ENCODE peak calls at places on chromosomes 1 and 21, in ten cellular contexts. K is tibial nerve, S is HCT116, N is heart left ventricle, U is uterus, L is gastrocnemius medialis, X is A549, P is adrenal gland, E is ovary, F is suprapubic skin. Z is an unnamed sample.
A peak's percentile ranks its signal among the peaks of the same experiment; 100 is the strongest.

GRCh38 chr1:89363196-89363595 is 663 bp upstream of the GBP6 start:
- DNase-seq in P (no peak), F (no peak), X (no peak), U (no peak), S (no peak), N (no peak), L (no peak), K (no peak), E (no peak), Z (no peak)

GRCh38 chr1:151523331-151523730 is 12.1 kb downstream of the CGN start:
- DNase-seq in N (no peak), S (no peak), F (no peak), P (no peak), X (no peak), L (no peak), U (no peak), K (no peak), E (no peak), Z (no peak)

GRCh38 chr21:27314096-27314495 is 347.2 kb upstream of the ADAMTS5 start:
- DNase-seq in N (no peak), E (no peak), L (no peak), X (no peak), P (no peak), S (no peak), U (no peak), F (no peak), K (no peak), Z (no peak)

GRCh38 chr21:25735895-25736597 is 1.3 kb downstream of the GABPA start:
- DNase-seq in P (no peak), L (no peak), S (no peak), U (no peak), N (no peak), E (no peak), X (no peak), K (no peak), F (no peak), Z (no peak)

GRCh38 chr1:145985129-145985501 is 11.3 kb downstream of the TXNIP start:
- DNase-seq in E (no peak), L (peak; percentile 58), X (no peak), P (no peak), U (peak; percentile 27), S (no peak), N (no peak), F (peak; percentile 71), K (no peak), Z (no peak)

GRCh38 chr1:208234721-208235120 is 9.5 kb downstream of the PLXNA2 start:
- DNase-seq in S (no peak), F (peak; percentile 39), X (no peak), L (peak; percentile 59), K (no peak), N (no peak), P (no peak), E (no peak), U (no peak), Z (no peak)

GRCh38 chr1:91732291-91732953 is 153.5 kb downstream of the TGFBR3 start:
- DNase-seq in E (no peak), S (peak; percentile 66), L (peak; percentile 52), U (peak; percentile 57), F (no peak), P (peak; percentile 68), X (peak; percentile 47), K (no peak), N (no peak), Z (no peak)

GRCh38 chr1:56915960-56916359 is 49.9 kb downstream of the C8B start:
- DNase-seq in S (no peak), U (no peak), P (no peak), X (no peak), N (no peak), L (no peak), K (no peak), F (no peak), E (no peak), Z (no peak)

GRCh38 chr1:27668121-27668807 is 3.7 kb downstream of the IFI6 start:
- DNase-seq in N (no peak), P (no peak), X (no peak), S (no peak), F (no peak), K (no peak), U (no peak), L (no peak), E (no peak), Z (peak; percentile 82)

GRCh38 chr1:27672750-27673112 is 739 bp upstream of the IFI6 start:
- DNase-seq in L (no peak), X (no peak), P (no peak), K (no peak), N (no peak), S (no peak), U (no peak), E (no peak), F (no peak), Z (no peak)

GRCh38 chr1:27668808-27669723 is 2.9 kb downstream of the IFI6 start:
- DNase-seq in E (peak; percentile 84), F (no peak), U (peak; percentile 78), X (peak; percentile 55), L (peak; percentile 62), S (no peak), K (peak; percentile 77), N (peak; percentile 66), P (peak; percentile 80), Z (no peak)

GRCh38 chr1:27669876-27670275 is 2.1 kb downstream of the IFI6 start:
- DNase-seq in N (no peak), U (no peak), F (no peak), S (no peak), P (no peak), E (no peak), L (no peak), K (no peak), X (no peak), Z (no peak)

DNA sequence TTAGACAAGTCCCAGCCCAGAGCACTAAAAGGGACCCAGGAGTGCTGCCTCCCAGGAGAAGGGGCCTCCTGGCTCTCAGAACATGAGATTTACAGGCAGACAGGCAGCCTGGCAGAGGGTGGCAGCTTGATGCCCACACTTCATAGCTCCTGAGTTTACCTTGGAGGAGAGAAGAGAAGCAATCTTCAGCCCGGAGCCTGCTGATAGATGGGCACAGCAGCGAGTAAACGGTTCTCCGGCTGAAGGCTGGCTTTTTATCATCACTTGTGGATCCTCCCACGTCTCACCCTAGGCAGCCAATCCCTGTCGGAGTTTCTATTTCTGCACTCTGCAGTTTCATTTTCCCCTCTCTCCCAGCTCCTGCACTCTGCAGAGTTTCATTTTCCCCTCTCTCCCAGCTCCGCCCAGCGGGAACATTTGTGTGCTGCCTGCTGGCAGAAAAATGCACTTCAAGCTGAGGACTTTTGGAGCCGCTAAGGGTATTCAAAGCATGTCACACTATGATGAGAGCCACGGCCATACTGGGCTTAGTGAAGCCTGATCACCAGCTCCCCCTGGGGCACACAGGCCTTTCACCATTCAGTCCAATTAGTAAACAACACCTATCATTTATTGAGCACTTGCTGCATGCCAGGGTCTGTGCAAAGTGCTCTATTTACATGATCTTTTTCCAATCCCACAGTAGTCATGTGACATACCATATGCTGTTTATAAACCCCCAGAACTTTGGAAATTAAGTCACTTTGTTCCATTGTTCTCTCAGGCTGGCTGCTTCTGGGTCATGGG is at the start of gene IFI6:
- DNase-seq in K (peak; percentile 80), F (peak; percentile 89), L (peak; percentile 80), P (peak; percentile 92), N (peak; percentile 91), S (peak; percentile 79), X (peak; percentile 88), U (peak; percentile 84), E (peak; percentile 80), Z (peak; percentile 86)
- TF ChIP-seq POLR2A in K (peak; percentile 64), F (no peak), L (peak; percentile 73), P (peak; percentile 51), N (peak; percentile 61), S (peak; percentile 61), X (peak; percentile 20), U (peak; percentile 52), E (no peak), Z (no peak)

GRCh38 chr1:46480959-46481646 is 8.5 kb upstream of the DMBX1 start:
- DNase-seq in N (no peak), K (no peak), L (no peak), F (no peak), E (no peak), X (no peak), U (no peak), P (no peak), S (no peak), Z (no peak)
- TF ChIP-seq CTCF in N (no peak), K (no peak), L (no peak), F (no peak), E (no peak), X (no peak), U (no peak), P (no peak), S (no peak), Z (no peak)

GRCh38 chr1:6389971-6390370 is 3.6 kb downstream of the ACOT7 start:
- DNase-seq in S (no peak), N (no peak), U (no peak), E (no peak), L (no peak), P (no peak), K (no peak), F (no peak), X (no peak), Z (no peak)

GRCh38 chr1:6384962-6385672 is 8.4 kb downstream of the ACOT7 start:
- DNase-seq in K (no peak), L (no peak), P (no peak), S (no peak), F (no peak), E (no peak), N (no peak), U (no peak), X (no peak), Z (no peak)

GRCh38 chr1:6386371-6386949 is 7.1 kb downstream of the ACOT7 start:
- DNase-seq in P (no peak), K (no peak), S (peak; percentile 38), X (no peak), N (no peak), U (no peak), L (no peak), E (no peak), F (no peak), Z (no peak)

GRCh38 chr1:6384135-6384534 is 9.4 kb downstream of the ACOT7 start:
- DNase-seq in K (no peak), S (no peak), F (no peak), E (no peak), P (no peak), X (no peak), U (no peak), L (no peak), N (no peak), Z (no peak)

DNA sequence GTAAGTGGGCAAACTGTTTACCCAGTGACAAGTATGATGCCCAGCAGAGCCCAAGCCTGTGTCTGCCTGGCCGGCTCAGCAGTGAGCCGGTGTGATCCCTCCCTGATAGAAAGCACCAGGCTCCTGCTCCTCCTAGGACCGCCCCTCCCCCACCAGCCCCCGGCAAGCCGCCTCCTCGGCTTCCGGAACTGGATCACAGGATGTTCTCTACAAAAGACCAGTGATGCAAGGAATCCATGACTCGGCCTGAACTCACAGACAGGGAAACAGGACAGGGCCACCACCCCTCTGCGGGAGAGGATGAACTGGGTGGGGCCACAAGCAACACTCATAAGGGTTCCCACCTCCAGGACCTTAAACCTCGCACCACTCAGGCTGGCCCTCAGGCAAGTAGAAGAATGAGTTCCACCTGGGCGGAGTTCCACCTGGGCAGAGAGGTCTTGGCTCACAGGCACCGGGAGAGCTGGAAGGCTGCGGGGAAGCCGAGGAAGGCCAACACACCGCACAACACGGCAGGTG is 7.8 kb downstream of the ACOT7 start:
- DNase-seq in U (no peak), F (no peak), N (no peak), K (no peak), X (peak; percentile 65), S (peak; percentile 77), P (no peak), L (no peak), E (no peak), Z (no peak)
- H3K4me3 ChIP-seq in U (no peak overlapping the region), F (no peak overlapping the region), N (no peak overlapping the region), K (no peak overlapping the region), X (peak overlapping the region; percentile 37), S (peak overlapping the region; percentile 49), P (no peak overlapping the region), L (no peak overlapping the region), E (no peak overlapping the region), Z (no peak overlapping the region)

GRCh38 chr1:199791495-199791894 is 236.0 kb upstream of the NR5A2 start:
- DNase-seq in L (no peak), F (no peak), P (no peak), K (no peak), X (no peak), N (no peak), U (no peak), S (no peak), E (no peak), Z (no peak)
- TF ChIP-seq POLR2A in L (no peak), F (no peak), P (no peak), K (no peak), X (no peak), N (no peak), U (no peak), S (no peak), E (no peak), Z (no peak)

Z was measured in lower leg skin.